ENCODE peak calls at places on chromosomes 5 and 9, in eight cellular contexts. M, L, S, J, I, Z, O and A are unnamed samples.

GRCh38 chr5:134608555-134608954 is 24.1 kb downstream of the SAR1B start:
- DNase-seq in Z (no peak), O (no peak), I (no peak), L (no peak), J (no peak), S (no peak), M (no peak), A (no peak)

GRCh38 chr5:123157797-123158528 is 68.9 kb downstream of the PRDM6 start:
- DNase-seq in Z (no peak), L (no peak), M (no peak), O (no peak), J (no peak), I (no peak), S (no peak), A (peak; percentile 87)

GRCh38 chr5:127968998-127969397 is 114.6 kb upstream of the SLC12A2 start:
- DNase-seq in S (no peak), J (no peak), L (no peak), O (no peak), M (no peak), I (no peak), Z (no peak), A (no peak)

GRCh38 chr9:137487454-137488329 is 28.6 kb upstream of the NSMF start:
- DNase-seq in O (no peak), I (peak; percentile 60), S (peak; percentile 40), J (no peak), M (no peak), L (peak; percentile 39), Z (no peak), A (no peak)

GRCh38 chr9:91795500-91796241 is 154.4 kb downstream of the ROR2 start:
- DNase-seq in Z (no peak), S (no peak), M (no peak), I (peak; percentile 70), L (no peak), J (no peak), O (no peak), A (no peak)

GRCh38 chr5:777756-778161 is 6.8 kb downstream of the ZDHHC11B start:
- DNase-seq in M (no peak), S (peak; percentile 40), I (no peak), Z (no peak), O (no peak), J (no peak), L (no peak), A (no peak)

GRCh38 chr9:36828574-36829141 is 205.4 kb downstream of the PAX5 start:
- DNase-seq in Z (no peak), M (no peak), L (no peak), J (no peak), S (no peak), I (peak; percentile 28), O (no peak), A (no peak)

GRCh38 chr9:36162211-36162610 is 7.0 kb upstream of the CCIN start:
- DNase-seq in J (no peak), Z (no peak), S (no peak), M (peak; percentile 59), I (no peak), O (no peak), L (no peak), A (no peak)

GRCh38 chr9:78026416-78026815 is 5.2 kb downstream of the GNAQ start:
- DNase-seq in J (no peak), M (no peak), I (no peak), Z (no peak), S (no peak), O (no peak), L (no peak), A (no peak)

GRCh38 chr9:78023003-78023741 is 8.4 kb downstream of the GNAQ start:
- DNase-seq in Z (no peak), M (no peak), O (no peak), S (no peak), J (no peak), I (no peak), L (no peak), A (no peak)

GRCh38 chr9:78021692-78022091 is 9.9 kb downstream of the GNAQ start:
- DNase-seq in Z (no peak), S (peak; percentile 76), I (no peak), L (no peak), O (peak; percentile 33), M (peak; percentile 73), J (peak; percentile 60), A (no peak)

GRCh38 chr9:78026947-78027346 is 4.7 kb downstream of the GNAQ start:
- DNase-seq in O (no peak), S (no peak), J (no peak), I (no peak), Z (no peak), M (no peak), L (no peak), A (no peak)

GRCh38 chr9:78025186-78025585 is 6.4 kb downstream of the GNAQ start:
- DNase-seq in Z (no peak), M (no peak), I (no peak), O (no peak), L (no peak), J (no peak), S (no peak), A (no peak)
- H3K27ac ChIP-seq in Z (no peak overlapping the region), M (peak overlapping the region; percentile 29), I (no peak overlapping the region), O (no peak overlapping the region), L (no peak overlapping the region), J (peak overlapping the region; percentile 35), S (no peak overlapping the region), A (no peak overlapping the region)

GRCh38 chr9:130693101-130693425 is 517 bp upstream of the EXOSC2 start:
- DNase-seq in J (no peak), I (no peak), L (no peak), M (no peak), Z (no peak), S (no peak), O (no peak), A (no peak)

GRCh38 chr9:130692365-130692764 is 1.2 kb upstream of the EXOSC2 start:
- DNase-seq in I (no peak), Z (peak; percentile 74), L (peak; percentile 66), O (peak; percentile 44), S (peak; percentile 76), M (no peak), J (no peak), A (no peak)

GRCh38 chr9:130694205-130694604 is 625 bp downstream of the EXOSC2 start:
- DNase-seq in Z (no peak), O (no peak), L (no peak), S (peak; percentile 26), I (no peak), M (no peak), J (no peak), A (no peak)

GRCh38 chr9:130696139-130696650 is 2.6 kb downstream of the EXOSC2 start:
- DNase-seq in L (no peak), Z (no peak), I (no peak), J (no peak), M (no peak), O (no peak), S (no peak), A (no peak)

DNA sequence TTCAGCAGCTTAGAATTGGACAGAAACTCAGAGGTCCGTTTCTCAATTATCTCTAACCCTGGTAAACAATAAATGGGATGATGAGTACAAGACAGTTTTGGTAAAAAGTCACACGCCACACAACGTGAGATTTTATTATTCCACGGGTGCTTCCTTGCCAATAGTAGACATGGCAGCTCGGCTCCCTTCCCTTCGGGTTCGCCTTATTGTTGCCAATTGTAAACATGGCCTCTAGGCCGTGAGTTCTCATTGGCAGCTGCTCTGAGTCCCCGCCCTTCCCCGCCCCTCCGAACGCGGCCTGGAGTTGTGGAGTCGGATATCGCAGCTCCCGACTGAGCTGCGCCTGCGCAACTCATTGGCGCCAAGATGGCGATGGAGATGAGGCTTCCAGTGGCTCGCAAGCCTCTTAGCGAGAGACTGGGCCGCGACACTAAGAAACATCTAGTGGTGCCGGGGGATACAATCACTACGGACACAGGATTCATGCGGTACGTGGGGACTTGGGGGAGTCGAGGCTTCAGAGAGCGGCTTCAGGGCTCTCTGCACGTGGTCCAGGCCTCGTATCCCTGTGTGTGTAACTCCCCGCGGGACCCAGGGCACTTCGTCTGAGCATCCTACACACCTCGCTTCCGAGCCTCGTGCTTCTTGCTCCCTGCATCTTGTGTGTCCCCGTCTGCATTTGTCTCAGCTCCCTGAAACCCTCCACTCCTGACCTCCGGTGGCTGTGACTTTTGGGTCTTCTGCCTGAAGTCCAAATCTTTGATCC is at the start of gene EXOSC2:
- DNase-seq in S (peak; percentile 99), L (peak; percentile 99), M (peak; percentile 99), Z (peak; percentile 95), O (peak; percentile 98), I (peak; percentile 99), J (peak; percentile 99), A (peak; percentile 98)
- H3K4me1 ChIP-seq in S (no peaks in the 10 kb centered on the region), L (peaks cover 10% of the 10 kb centered on the region), M (peaks cover 19% of the 10 kb centered on the region), Z (peaks cover 9% of the 10 kb centered on the region), O (peaks cover 19% of the 10 kb centered on the region), I (peaks cover 27% of the 10 kb centered on the region), J (peaks cover 28% of the 10 kb centered on the region), A (peaks cover 36% of the 10 kb centered on the region)

DNA sequence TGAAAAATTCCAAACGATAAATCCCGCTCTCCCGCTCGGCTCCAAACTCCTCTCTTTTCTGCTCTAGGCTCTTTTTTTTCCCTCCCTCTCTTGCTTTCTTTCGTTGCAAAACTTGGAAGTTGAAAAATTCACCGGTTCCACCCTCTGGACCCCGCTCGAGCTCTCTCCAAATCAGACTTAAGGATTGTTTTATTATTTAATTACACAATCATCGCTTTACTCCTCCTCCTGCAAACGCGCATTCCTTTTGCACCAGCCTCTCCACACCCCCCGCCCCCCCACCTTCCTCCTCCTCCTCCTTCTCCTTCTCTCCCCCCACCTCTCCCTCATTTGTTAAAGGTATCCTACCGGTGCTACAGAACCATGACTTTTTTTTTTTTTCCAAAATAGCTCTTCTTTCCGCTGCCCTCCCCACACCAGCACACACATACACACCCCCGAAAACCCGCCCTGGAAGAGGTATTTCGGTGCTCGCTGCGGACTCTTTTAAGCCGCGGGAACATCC is 535 bp upstream of the NFIB start:
- DNase-seq in S (peak; percentile 89), M (peak; percentile 94), Z (no peak), J (peak; percentile 82), I (peak; percentile 95), O (peak; percentile 73), L (peak; percentile 85), A (peak; percentile 62)
- H3K27ac ChIP-seq in S (peak overlapping the region; percentile 95), M (peak overlapping the region; percentile 99), Z (no peak overlapping the region), J (peak overlapping the region; percentile 95), I (peak overlapping the region; percentile 99), O (peak overlapping the region; percentile 100), L (peak overlapping the region; percentile 99), A (peak overlapping the region; percentile 79)

GRCh38 chr5:119339344-119339743 is 16.5 kb upstream of the TNFAIP8 start:
- DNase-seq in Z (no peak), S (no peak), J (no peak), L (no peak), M (no peak), O (no peak), I (no peak), A (no peak)

GRCh38 chr5:119341452-119342349 is 14.1 kb upstream of the TNFAIP8 start:
- DNase-seq in S (no peak), I (no peak), Z (no peak), L (no peak), J (no peak), O (no peak), M (no peak), A (no peak)

GRCh38 chr5:119342414-119342813 is 13.4 kb upstream of the TNFAIP8 start:
- DNase-seq in I (no peak), Z (no peak), J (no peak), S (no peak), O (no peak), L (no peak), M (no peak), A (no peak)

GRCh38 chr5:119339965-119340364 is 15.9 kb upstream of the TNFAIP8 start:
- DNase-seq in S (no peak), O (no peak), L (no peak), Z (no peak), M (no peak), J (no peak), I (no peak), A (no peak)

DNA sequence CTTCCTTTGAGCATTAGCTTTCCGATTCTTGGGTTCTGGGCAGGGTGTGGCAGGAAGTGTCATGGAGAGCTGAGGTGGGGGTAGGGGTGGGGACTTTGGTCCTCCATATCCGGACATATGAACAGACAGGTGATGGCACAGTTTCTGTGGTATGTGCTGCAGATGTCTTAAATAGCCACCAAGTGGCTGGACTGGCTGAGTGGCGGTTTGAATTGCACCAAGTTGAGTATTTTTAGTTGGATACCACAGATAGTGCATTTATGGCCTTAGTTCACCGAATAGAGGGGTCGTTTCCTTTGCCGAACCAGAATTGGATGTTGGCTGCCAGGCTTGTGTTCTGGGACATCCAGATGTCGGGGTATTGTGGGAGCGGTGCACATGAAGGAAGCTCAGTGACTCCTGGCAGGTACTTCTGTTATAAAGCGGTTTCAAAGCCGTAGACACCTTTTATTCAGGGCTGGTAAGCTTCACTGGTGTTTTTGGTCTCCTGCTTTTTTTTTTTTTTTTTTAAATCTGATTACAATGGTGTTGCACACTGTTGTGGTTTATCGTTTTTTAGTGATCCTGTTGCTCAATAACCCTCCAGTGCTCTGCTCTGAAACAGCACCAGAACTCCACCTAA is 15.1 kb upstream of the TNFAIP8 start:
- DNase-seq in I (no peak), J (peak; percentile 70), S (no peak), M (no peak), L (no peak), Z (no peak), O (no peak), A (no peak)
- H3K4me1 ChIP-seq in I (peaks cover 13% of the 10 kb centered on the region), J (peaks cover 17% of the 10 kb centered on the region), S (peaks cover 3% of the 10 kb centered on the region), M (peaks cover 3% of the 10 kb centered on the region), L (no peaks in the 10 kb centered on the region), Z (no peaks in the 10 kb centered on the region), O (peaks cover 8% of the 10 kb centered on the region), A (peaks cover 34% of the 10 kb centered on the region)